ENCODE peak calls at places on chromosomes 13 and 19, in nine cellular contexts. S, L, E, O, C, B, H, K and A are unnamed samples.

GRCh38 chr13:67443901-67444300 is 213.8 kb upstream of the PCDH9 start:
- DNase-seq in E (no peak), B (no peak), L (no peak), S (no peak), O (no peak), K (no peak), C (no peak), H (no peak), A (no peak)

GRCh38 chr19:40932008-40932959 is 50.3 kb upstream of the CYP2A7 start:
- DNase-seq in B (no peak), L (no peak), K (no peak), O (no peak), E (no peak), C (no peak), S (no peak), H (no peak), A (no peak)

GRCh38 chr13:110593430-110594130 is 21.8 kb upstream of the NAXD start:
- DNase-seq in S (no peak), K (peak), B (peak), C (peak), E (no peak), H (no peak), O (no peak), L (no peak), A (peak)

GRCh38 chr19:43798546-43799409 is 3.5 kb downstream of the LYPD5 start:
- DNase-seq in S (no peak), H (no peak), C (peak), K (no peak), B (no peak), L (no peak), O (peak), E (no peak), A (peak)

GRCh38 chr19:19649159-19649558 is 5.7 kb upstream of the GMIP start:
- DNase-seq in K (no peak), E (no peak), S (no peak), C (no peak), B (no peak), H (no peak), O (no peak), L (no peak), A (no peak)

GRCh38 chr19:34985249-34986022 is 14.7 kb upstream of the GRAMD1A start:
- DNase-seq in O (no peak), E (no peak), L (no peak), K (no peak), C (no peak), S (no peak), H (peak), B (peak), A (no peak)

GRCh38 chr19:19443902-19444693 is 38.6 kb downstream of the GATAD2A start:
- DNase-seq in K (no peak), L (no peak), O (no peak), C (no peak), E (no peak), S (no peak), H (no peak), B (no peak), A (no peak)

GRCh38 chr19:28940751-28941500 is 272.0 kb downstream of the UQCRFS1 start:
- DNase-seq in S (peak), C (peak), L (no peak), E (no peak), O (no peak), B (peak), H (no peak), K (no peak), A (no peak)

GRCh38 chr19:57566396-57567256 is 7.0 kb upstream of the ZNF550 start:
- DNase-seq in E (no peak), H (no peak), B (peak), C (peak), K (no peak), L (no peak), O (no peak), S (no peak), A (no peak)

GRCh38 chr19:39390759-39391592 is at the start of the genes MED29 and PAF1:
- DNase-seq in O (peak), B (peak), E (peak), K (peak), C (peak), S (peak), L (peak), H (peak), A (peak)

GRCh38 chr19:3370214-3370720 is 3.9 kb downstream of the NFIC start:
- DNase-seq in O (no peak), K (no peak), H (no peak), E (no peak), L (peak), C (no peak), B (no peak), S (no peak), A (no peak)

GRCh38 chr19:44808463-44809371 is at the start of gene BCAM:
- DNase-seq in C (peak), B (peak), H (peak), O (no peak), S (no peak), E (no peak), L (peak), K (peak), A (peak)

GRCh38 chr19:31334101-31334848 is 15.0 kb downstream of the TSHZ3 start:
- DNase-seq in S (peak), E (no peak), L (no peak), B (peak), K (no peak), C (no peak), H (no peak), O (no peak), A (no peak)

GRCh38 chr13:99357920-99358319 is 50.7 kb upstream of the GPR183 start:
- DNase-seq in E (no peak), O (no peak), S (no peak), H (no peak), B (peak), C (no peak), L (no peak), K (no peak), A (no peak)

GRCh38 chr13:42328672-42329071 is 56.7 kb downstream of the AKAP11 start:
- DNase-seq in S (no peak), H (no peak), B (peak), E (no peak), K (no peak), L (no peak), O (no peak), C (no peak), A (no peak)

GRCh38 chr19:6519289-6519688 is 11.5 kb upstream of the TNFSF9 start:
- DNase-seq in C (peak), H (no peak), S (peak), L (no peak), O (no peak), K (no peak), B (peak), E (no peak), A (no peak)

GRCh38 chr19:4930664-4931063 is 21.4 kb downstream of the UHRF1 start:
- DNase-seq in S (no peak), L (peak), O (no peak), E (no peak), K (no peak), H (no peak), B (no peak), C (no peak), A (no peak)

GRCh38 chr13:20142019-20142926 is 18.6 kb downstream of the GJA3 start:
- DNase-seq in K (no peak), B (no peak), L (no peak), O (no peak), H (no peak), E (no peak), S (no peak), C (no peak), A (no peak)

GRCh38 chr13:93045836-93046235 is 180.8 kb upstream of the GPC6 start:
- DNase-seq in K (no peak), L (no peak), E (no peak), O (no peak), C (peak), S (no peak), B (peak), H (no peak), A (no peak)

GRCh38 chr19:13301627-13302334 is 151.6 kb downstream of the IER2 start:
- DNase-seq in O (no peak), C (no peak), B (no peak), E (no peak), S (no peak), H (no peak), L (no peak), K (no peak), A (no peak)

GRCh38 chr13:78323848-78324247 is 279.5 kb downstream of the POU4F1 start:
- DNase-seq in K (no peak), S (peak), C (peak), O (no peak), L (no peak), B (peak), E (no peak), H (no peak), A (no peak)

GRCh38 chr13:97212540-97213146 is 9.5 kb upstream of the MBNL2 start:
- DNase-seq in H (no peak), L (no peak), C (peak), O (no peak), B (peak), E (no peak), K (no peak), S (no peak), A (peak)

GRCh38 chr19:35040826-35041547 is 534 bp upstream of the HPN start:
- DNase-seq in H (peak), S (no peak), C (peak), E (no peak), K (no peak), L (peak), O (peak), B (peak), A (no peak)

GRCh38 chr13:40789275-40790231 is at the start of gene SLC25A15:
- DNase-seq in C (peak), E (peak), B (peak), S (no peak), H (peak), K (peak), L (peak), O (peak), A (peak)

GRCh38 chr13:20492641-20493040 is 33.0 kb downstream of the CRYL1 start:
- DNase-seq in K (no peak), E (peak), H (no peak), C (peak), S (no peak), L (no peak), B (peak), O (peak), A (no peak)

GRCh38 chr13:30991922-30992321 is 59.5 kb downstream of the TEX26 start:
- DNase-seq in H (no peak), E (no peak), S (no peak), C (no peak), K (no peak), L (no peak), B (no peak), O (no peak), A (no peak)

GRCh38 chr13:98782654-98783053 is 30.2 kb upstream of the SLC15A1 start:
- DNase-seq in H (no peak), B (peak), S (no peak), C (no peak), L (no peak), E (no peak), K (no peak), O (no peak), A (no peak)